ENCODE peak calls at places on chromosomes 3 and 15, in six cellular contexts. U is A549, R is GM12878, L is NB4, S is HepG2, Y is K562. V is an unnamed sample.

GRCh38 chr3:7788881-7789280 is 712.7 kb upstream of the LMCD1 start:
- DNase-seq in L (no peak), U (no peak), R (no peak), Y (no peak), S (no peak), V (peak)

GRCh38 chr3:364287-364686 is 167.7 kb downstream of the CHL1 start:
- DNase-seq in Y (no peak), R (no peak), S (no peak), U (no peak), L (no peak), V (no peak)

GRCh38 chr3:28476194-28476593 is 127.6 kb upstream of the AZI2 start:
- DNase-seq in L (peak), Y (peak), U (peak), R (peak), S (peak), V (peak)

GRCh38 chr3:115518100-115518852 is 105.0 kb upstream of the GAP43 start:
- DNase-seq in U (no peak), R (no peak), S (no peak), Y (no peak), L (no peak), V (peak)

GRCh38 chr3:30795176-30795575 is 99.3 kb downstream of the GADL1 start:
- DNase-seq in L (no peak), S (no peak), Y (no peak), U (no peak), R (no peak), V (no peak)

GRCh38 chr15:38904298-38904697 is 339.7 kb upstream of the RASGRP1 start:
- DNase-seq in R (no peak), Y (no peak), L (no peak), U (no peak), S (no peak), V (no peak)

GRCh38 chr15:77097317-77097721 is 26.4 kb upstream of the TSPAN3 start:
- DNase-seq in Y (no peak), L (peak), S (no peak), U (no peak), R (no peak), V (no peak)

GRCh38 chr3:51682079-51682478 is 11.0 kb downstream of the TEX264 start:
- DNase-seq in U (peak), S (peak), L (peak), R (peak), Y (peak), V (peak)

GRCh38 chr3:31165399-31165860 is 271.0 kb upstream of the GADL1 start:
- DNase-seq in R (no peak), L (no peak), U (no peak), S (no peak), Y (no peak), V (peak)

GRCh38 chr3:113063126-113063894 is 72.5 kb downstream of the GTPBP8 start:
- DNase-seq in Y (no peak), L (no peak), U (no peak), S (no peak), R (no peak), V (no peak)

GRCh38 chr3:77348244-77348855 is 308.5 kb downstream of the ROBO2 start:
- DNase-seq in Y (peak), S (peak), U (no peak), R (no peak), L (peak), V (peak)

GRCh38 chr15:22873204-22873701 is 34.8 kb downstream of the NIPA2 start:
- DNase-seq in R (no peak), Y (no peak), S (no peak), U (no peak), L (no peak), V (no peak)

GRCh38 chr3:114706591-114707224 is 412.9 kb downstream of the TIGIT start:
- DNase-seq in S (peak), R (no peak), L (peak), U (peak), Y (no peak), V (peak)

GRCh38 chr15:89556413-89557262 is 18.6 kb upstream of the TICRR start:
- DNase-seq in U (peak), L (peak), R (no peak), Y (peak), S (peak), V (peak)

GRCh38 chr15:64354683-64355558 is 1.1 kb downstream of the CSNK1G1 start:
- DNase-seq in R (no peak), Y (no peak), S (no peak), L (peak), U (no peak), V (peak)

GRCh38 chr3:20215636-20216035 is 29.6 kb upstream of the SGO1 start:
- DNase-seq in Y (no peak), R (no peak), L (no peak), U (no peak), S (no peak), V (no peak)

GRCh38 chr15:77857419-77857818 is 220.1 kb downstream of the TBC1D2B start:
- DNase-seq in L (no peak), Y (no peak), U (no peak), R (no peak), S (no peak), V (no peak)

GRCh38 chr3:169323580-169324453 is 339.7 kb downstream of the MECOM start:
- DNase-seq in L (no peak), S (no peak), R (no peak), U (no peak), Y (no peak), V (peak)

GRCh38 chr3:43346990-43347749 is 60.8 kb downstream of the SNRK start:
- DNase-seq in Y (no peak), U (no peak), R (no peak), S (no peak), L (no peak), V (no peak)

GRCh38 chr15:58528197-58528870 is 96.5 kb downstream of the LIPC start:
- DNase-seq in U (peak), S (peak), L (no peak), Y (no peak), R (no peak), V (no peak)

GRCh38 chr3:31240013-31240412 is 292.7 kb upstream of the STT3B start:
- DNase-seq in S (no peak), U (no peak), Y (no peak), R (no peak), L (no peak), V (no peak)

GRCh38 chr3:163562625-163563024 is 1515.7 kb downstream of the SI start:
- DNase-seq in S (no peak), Y (no peak), L (no peak), U (no peak), R (no peak), V (no peak)

GRCh38 chr15:100167884-100168375 is 173.8 kb downstream of the ADAMTS17 start:
- DNase-seq in L (no peak), R (no peak), Y (no peak), U (no peak), S (no peak), V (no peak)

GRCh38 chr3:197599089-197599765 is 43.5 kb upstream of the BDH1 start:
- DNase-seq in Y (peak), S (peak), R (peak), U (peak), L (peak), V (peak)

GRCh38 chr15:90479656-90480055 is 50.1 kb upstream of the CRTC3 start:
- DNase-seq in Y (no peak), S (no peak), L (no peak), U (no peak), R (no peak), V (no peak)

GRCh38 chr3:33174095-33174494 is 44.5 kb downstream of the SUSD5 start:
- DNase-seq in Y (no peak), S (no peak), U (no peak), R (no peak), L (no peak), V (no peak)

GRCh38 chr3:48119495-48120193 is 68.6 kb downstream of the CDC25A start:
- DNase-seq in Y (peak), U (no peak), R (no peak), L (no peak), S (no peak), V (no peak)

DNA sequence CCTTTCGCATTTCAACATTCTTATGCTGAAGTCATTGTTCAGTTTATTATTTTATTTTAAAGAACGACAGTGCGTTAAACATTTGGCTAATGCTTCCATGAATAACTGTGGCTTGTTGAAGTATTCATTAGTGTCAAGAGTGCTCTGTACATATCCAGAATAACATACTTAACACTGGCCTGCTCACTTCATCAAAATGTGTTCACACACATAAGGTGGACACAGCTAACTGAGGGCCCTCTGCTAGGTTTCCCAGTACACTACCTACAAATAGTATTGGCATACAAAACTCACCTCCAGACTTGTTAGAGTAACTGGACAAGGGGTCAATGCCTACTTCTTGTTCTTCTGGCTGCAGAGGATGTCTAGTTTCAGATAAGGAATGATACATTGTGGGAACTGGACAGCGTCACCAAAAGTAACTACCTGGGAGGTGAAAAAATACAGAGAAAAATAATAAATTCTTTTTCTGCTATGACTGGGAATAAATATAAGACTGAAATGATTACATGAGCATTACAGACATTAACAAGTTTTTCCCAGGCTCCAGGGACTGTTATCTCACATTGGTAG is 234.2 kb downstream of the TBC1D5 start:
- DNase-seq in U (no peak), L (no peak), R (no peak), Y (no peak), S (no peak), V (no peak)
- TF ChIP-seq MYC in U (no peak), L (no peak), R (no peak), Y (no peak), S (no peak), V (no peak)

GRCh38 chr3:14143826-14144225 is 19.0 kb downstream of the TMEM43 start:
- DNase-seq in S (peak), U (peak), Y (no peak), R (no peak), L (peak), V (peak)
- TF ChIP-seq MYC in S (no peak), U (no peak), Y (no peak), R (no peak), L (peak), V (no peak)

GRCh38 chr3:73422556-73422955 is 202.2 kb downstream of the PDZRN3 start:
- DNase-seq in U (no peak), L (peak), R (no peak), S (no peak), Y (no peak), V (no peak)

GRCh38 chr3:73415118-73415517 is 209.6 kb downstream of the PDZRN3 start:
- DNase-seq in U (no peak), S (no peak), R (no peak), L (no peak), Y (no peak), V (no peak)

GRCh38 chr3:73419179-73419803 is 205.4 kb downstream of the PDZRN3 start:
- DNase-seq in L (no peak), U (no peak), S (no peak), Y (no peak), R (no peak), V (no peak)

GRCh38 chr3:73419993-73420392 is 204.7 kb downstream of the PDZRN3 start:
- DNase-seq in S (no peak), R (no peak), Y (no peak), U (no peak), L (no peak), V (no peak)

GRCh38 chr3:73418636-73419035 is 206.1 kb downstream of the PDZRN3 start:
- DNase-seq in R (no peak), S (no peak), U (no peak), Y (no peak), L (no peak), V (no peak)
- TF ChIP-seq MYC in R (no peak), S (no peak), U (no peak), Y (no peak), L (no peak), V (no peak)

DNA sequence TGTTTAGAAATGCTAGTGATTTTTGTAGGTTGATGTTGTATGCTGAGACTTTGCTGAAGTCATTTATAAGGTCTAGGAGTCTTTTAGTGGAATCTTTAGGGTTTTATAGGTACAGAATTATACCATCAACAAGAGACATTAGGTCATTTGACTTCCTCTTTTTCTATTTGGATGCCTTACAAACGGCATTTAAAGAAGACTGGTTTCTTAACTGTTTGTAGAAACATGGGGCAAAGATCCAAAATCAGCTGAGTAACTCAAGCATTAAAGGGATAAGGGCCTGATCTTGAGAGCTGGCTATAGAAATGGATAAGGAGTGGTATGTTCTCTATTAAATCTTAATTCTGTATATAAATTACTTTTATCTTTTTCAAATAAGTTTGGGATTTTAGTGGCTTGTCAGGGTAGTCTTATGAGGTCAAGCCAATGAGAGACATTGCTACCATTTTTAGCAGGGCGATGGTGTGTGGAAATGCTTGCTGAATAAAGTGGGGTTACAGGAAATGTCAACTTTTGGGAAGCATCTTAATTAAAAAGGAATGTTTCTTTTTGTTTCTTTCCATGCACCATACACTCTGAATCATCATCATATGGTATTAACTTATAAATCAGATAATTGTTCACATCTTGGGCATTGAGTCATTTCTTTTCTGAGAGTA is 197.7 kb upstream of the GBE1 start:
- DNase-seq in S (no peak), Y (no peak), U (no peak), L (peak), R (no peak), V (no peak)
- TF ChIP-seq MYC in S (no peak), Y (no peak), U (no peak), L (no peak), R (no peak), V (no peak)

DNA sequence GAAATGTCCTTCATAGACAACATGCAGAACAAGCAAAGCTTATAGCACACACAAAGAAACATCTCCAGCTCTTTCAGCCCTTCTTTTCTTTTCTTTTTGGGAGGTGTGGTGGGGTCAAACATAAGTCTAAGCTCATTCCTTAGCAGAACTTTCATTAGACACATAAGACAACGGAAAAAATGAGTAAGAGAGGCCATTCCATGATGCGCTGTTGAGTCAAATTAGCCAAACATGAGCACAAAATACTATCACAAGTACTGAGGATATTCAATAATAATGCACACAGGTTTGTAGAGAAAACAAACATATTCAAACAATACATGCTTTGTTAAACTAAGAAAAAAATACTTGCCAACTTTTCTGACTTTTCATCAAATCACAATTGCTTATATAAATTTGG is 83.0 kb downstream of the PLOD2 start:
- DNase-seq in U (no peak), S (no peak), R (no peak), L (no peak), Y (no peak), V (no peak)
- TF ChIP-seq MYC in U (no peak), S (no peak), R (no peak), L (no peak), Y (no peak), V (no peak)

DNA sequence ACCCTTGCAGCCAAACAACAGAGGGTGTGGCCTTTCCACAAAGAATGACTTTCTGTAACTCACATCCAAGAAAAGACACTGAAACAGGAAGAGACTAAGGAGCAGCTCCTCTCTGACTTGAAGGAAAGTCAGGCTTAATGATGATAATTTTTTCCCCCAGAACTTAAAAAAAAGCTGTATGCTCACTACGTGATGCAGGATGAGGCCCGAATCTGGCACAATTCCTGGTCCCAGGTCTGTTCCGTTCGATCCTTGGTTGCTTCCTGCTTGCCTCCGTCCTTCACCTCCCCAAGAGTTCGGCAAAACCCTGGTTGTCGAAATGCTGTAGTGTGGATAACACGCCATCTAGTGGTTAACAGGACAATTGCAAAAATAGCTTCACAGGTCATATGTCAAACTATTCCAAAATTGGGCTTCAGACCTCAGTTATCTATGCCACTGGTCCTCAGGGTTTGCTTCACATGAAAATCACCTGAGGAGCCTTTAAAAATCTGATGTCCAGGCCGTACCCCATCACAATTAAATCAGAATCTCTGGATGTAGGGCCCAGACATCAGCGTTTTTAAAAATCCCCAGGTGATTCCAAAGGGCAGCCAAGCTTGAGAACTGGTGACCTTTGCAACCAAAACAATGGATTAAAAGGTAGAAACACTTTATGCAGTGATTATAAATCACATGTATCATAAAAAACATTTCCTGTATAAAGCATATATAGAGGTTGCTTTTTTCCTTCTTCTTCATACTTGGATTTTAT is 28.1 kb upstream of the SYNM start:
- DNase-seq in S (peak), R (peak), L (peak), U (peak), Y (peak), V (peak)
- TF ChIP-seq MYC in S (no peak), R (no peak), L (peak), U (no peak), Y (no peak), V (no peak)

GRCh38 chr3:25457642-25458419 is 29.8 kb downstream of the RARB start:
- DNase-seq in L (no peak), R (no peak), S (no peak), U (no peak), Y (no peak), V (peak)
- TF ChIP-seq MYC in L (no peak), R (no peak), S (no peak), U (no peak), Y (no peak), V (no peak)

GRCh38 chr15:34802803-34803395 is 7.5 kb upstream of the ACTC1 start:
- DNase-seq in L (no peak), U (no peak), S (no peak), Y (no peak), R (no peak), V (no peak)
- TF ChIP-seq MYC in L (no peak), U (no peak), S (no peak), Y (no peak), R (no peak), V (no peak)

GRCh38 chr3:36695769-36696137 is 68.6 kb downstream of the DCLK3 start:
- DNase-seq in Y (no peak), R (no peak), S (no peak), U (no peak), L (no peak), V (no peak)
- TF ChIP-seq MYC in Y (no peak), R (no peak), S (no peak), U (no peak), L (no peak), V (no peak)

DNA sequence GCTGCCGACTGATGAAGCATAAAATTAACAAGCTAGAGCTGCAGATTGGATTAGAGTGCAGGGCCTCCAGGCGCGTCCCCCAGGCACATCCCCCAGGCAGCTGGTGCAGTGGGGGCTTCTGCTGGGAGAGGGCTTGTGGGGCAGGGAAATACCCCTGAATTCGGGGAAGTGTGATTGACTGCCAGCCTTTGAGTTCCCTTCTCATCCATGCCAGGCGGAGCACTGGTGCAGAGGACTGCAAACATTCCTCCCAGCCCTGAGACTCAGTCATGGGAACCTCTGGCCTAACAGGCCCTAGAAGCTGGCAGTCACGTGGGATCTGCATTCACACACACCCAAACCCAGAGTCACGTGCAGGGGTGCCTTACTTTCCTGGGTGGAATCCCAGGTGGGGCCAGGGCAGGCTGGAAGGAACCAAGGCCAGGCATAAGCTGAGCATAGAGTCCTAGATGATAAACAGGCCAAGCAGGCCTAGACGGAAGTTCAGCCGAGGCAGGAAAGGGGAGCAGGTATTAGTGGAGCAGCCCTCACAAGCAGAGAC is 46.2 kb upstream of the SEC22A start:
- DNase-seq in U (no peak), S (no peak), Y (no peak), L (no peak), R (no peak), V (no peak)
- TF ChIP-seq MYC in U (no peak), S (no peak), Y (no peak), L (no peak), R (no peak), V (no peak)

V was measured in endothelial cell of umbilical vein.